ENCODE peak calls at places on chromosomes 12 and 14, in ten cellular contexts. One of them, this sample, is unnamed.

GRCh38 chr12:64220046-64220445 is 2.0 kb downstream of the KICS2 start:
- DNase-seq in fibroblast of mammary gland: no peak
- DNase-seq in mucosa of descending colon: no peak
- DNase-seq in omental fat pad: no peak
- DNase-seq in foreskin fibroblast: no peak
- DNase-seq in tibial artery: no peak
- DNase-seq in stomach: no peak
- DNase-seq in HFF-Myc: no peak
- DNase-seq in GM20000: no peak
- DNase-seq in heart right ventricle: no peak
- DNase-seq in this sample: no peak

GRCh38 chr14:101018561-101019290 is 115.2 kb upstream of the RTL1 start:
- DNase-seq in fibroblast of mammary gland: no peak
- DNase-seq in mucosa of descending colon: no peak
- DNase-seq in omental fat pad: peak
- DNase-seq in foreskin fibroblast: no peak
- DNase-seq in tibial artery: no peak
- DNase-seq in stomach: peak
- DNase-seq in HFF-Myc: no peak
- DNase-seq in GM20000: no peak
- DNase-seq in heart right ventricle: no peak
- DNase-seq in this sample: peak

GRCh38 chr14:66009104-66009503 is 477.1 kb upstream of the CCDC196 start:
- DNase-seq in fibroblast of mammary gland: peak
- DNase-seq in mucosa of descending colon: no peak
- DNase-seq in omental fat pad: no peak
- DNase-seq in foreskin fibroblast: peak
- DNase-seq in tibial artery: peak
- DNase-seq in stomach: no peak
- DNase-seq in HFF-Myc: peak
- DNase-seq in GM20000: no peak
- DNase-seq in heart right ventricle: no peak
- DNase-seq in this sample: no peak

GRCh38 chr12:29299613-29300012 is 81.4 kb downstream of the ERGIC2 start:
- DNase-seq in fibroblast of mammary gland: no peak
- DNase-seq in mucosa of descending colon: no peak
- DNase-seq in omental fat pad: no peak
- DNase-seq in foreskin fibroblast: no peak
- DNase-seq in tibial artery: no peak
- DNase-seq in stomach: no peak
- DNase-seq in HFF-Myc: no peak
- DNase-seq in GM20000: no peak
- DNase-seq in heart right ventricle: no peak
- DNase-seq in this sample: no peak

GRCh38 chr14:23567186-23568020 is at the start of gene AP1G2:
- DNase-seq in fibroblast of mammary gland: peak
- DNase-seq in mucosa of descending colon: peak
- DNase-seq in omental fat pad: peak
- DNase-seq in foreskin fibroblast: peak
- DNase-seq in tibial artery: peak
- DNase-seq in stomach: peak
- DNase-seq in HFF-Myc: no peak
- DNase-seq in GM20000: peak
- DNase-seq in heart right ventricle: peak
- DNase-seq in this sample: peak

GRCh38 chr14:65359503-65359902 is 53.0 kb upstream of the FUT8 start:
- DNase-seq in fibroblast of mammary gland: peak
- DNase-seq in mucosa of descending colon: no peak
- DNase-seq in omental fat pad: no peak
- DNase-seq in foreskin fibroblast: peak
- DNase-seq in tibial artery: no peak
- DNase-seq in stomach: no peak
- DNase-seq in HFF-Myc: no peak
- DNase-seq in GM20000: no peak
- DNase-seq in heart right ventricle: no peak
- DNase-seq in this sample: no peak

GRCh38 chr14:78683206-78683605 is 513.0 kb downstream of the NRXN3 start:
- DNase-seq in fibroblast of mammary gland: no peak
- DNase-seq in mucosa of descending colon: no peak
- DNase-seq in omental fat pad: no peak
- DNase-seq in foreskin fibroblast: no peak
- DNase-seq in tibial artery: no peak
- DNase-seq in stomach: no peak
- DNase-seq in HFF-Myc: no peak
- DNase-seq in GM20000: no peak
- DNase-seq in heart right ventricle: no peak
- DNase-seq in this sample: no peak

GRCh38 chr14:78154827-78155226 is 15.3 kb upstream of the NRXN3 start:
- DNase-seq in fibroblast of mammary gland: no peak
- DNase-seq in mucosa of descending colon: no peak
- DNase-seq in omental fat pad: no peak
- DNase-seq in foreskin fibroblast: no peak
- DNase-seq in tibial artery: no peak
- DNase-seq in stomach: no peak
- DNase-seq in HFF-Myc: no peak
- DNase-seq in GM20000: no peak
- DNase-seq in heart right ventricle: no peak
- DNase-seq in this sample: no peak

GRCh38 chr14:83007641-83008237 is 1474.1 kb upstream of the SEL1L start:
- DNase-seq in fibroblast of mammary gland: no peak
- DNase-seq in mucosa of descending colon: no peak
- DNase-seq in omental fat pad: no peak
- DNase-seq in foreskin fibroblast: peak
- DNase-seq in tibial artery: no peak
- DNase-seq in stomach: no peak
- DNase-seq in HFF-Myc: no peak
- DNase-seq in GM20000: no peak
- DNase-seq in heart right ventricle: no peak
- DNase-seq in this sample: no peak

GRCh38 chr14:104283197-104284106 is 145.1 kb downstream of the KIF26A start:
- DNase-seq in fibroblast of mammary gland: no peak
- DNase-seq in mucosa of descending colon: peak
- DNase-seq in omental fat pad: no peak
- DNase-seq in foreskin fibroblast: no peak
- DNase-seq in tibial artery: peak
- DNase-seq in stomach: no peak
- DNase-seq in HFF-Myc: no peak
- DNase-seq in GM20000: no peak
- DNase-seq in heart right ventricle: no peak
- DNase-seq in this sample: peak

GRCh38 chr12:12182926-12183325 is 83.9 kb downstream of the LRP6 start:
- DNase-seq in fibroblast of mammary gland: peak
- DNase-seq in mucosa of descending colon: no peak
- DNase-seq in omental fat pad: no peak
- DNase-seq in foreskin fibroblast: peak
- DNase-seq in tibial artery: no peak
- DNase-seq in stomach: no peak
- DNase-seq in HFF-Myc: no peak
- DNase-seq in GM20000: no peak
- DNase-seq in heart right ventricle: no peak
- DNase-seq in this sample: no peak

DNA sequence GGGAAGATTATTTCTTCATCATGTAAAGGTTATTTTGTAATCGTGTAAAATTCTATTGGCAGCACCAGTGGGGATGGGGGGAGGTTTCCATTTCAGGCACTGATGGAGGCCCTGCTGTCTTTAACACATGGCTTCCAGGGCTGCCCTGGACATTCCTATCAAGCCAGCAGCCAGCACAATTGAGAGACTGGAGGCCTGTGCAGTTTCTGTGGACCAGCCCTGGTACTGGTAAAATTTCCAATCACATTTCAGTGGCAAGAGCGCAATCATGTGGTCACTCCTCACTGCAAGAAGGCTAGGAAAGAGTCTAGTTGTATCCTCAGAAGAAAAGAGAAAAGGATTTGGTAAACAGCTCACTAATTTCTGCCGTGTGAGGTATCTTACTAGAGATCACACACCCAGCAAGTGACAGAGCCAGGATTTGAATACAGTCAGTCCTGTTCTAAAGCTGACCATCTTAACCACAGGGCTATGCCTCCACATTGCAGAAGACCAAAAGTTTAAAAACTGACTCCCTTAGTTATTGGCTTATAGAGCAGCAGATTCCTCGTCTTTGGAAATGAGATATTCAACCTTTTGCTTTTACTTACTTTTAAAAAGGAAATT is 179.4 kb upstream of the ARHGAP5 start:
- DNase-seq in fibroblast of mammary gland: peak
- DNase-seq in mucosa of descending colon: no peak
- DNase-seq in omental fat pad: no peak
- DNase-seq in foreskin fibroblast: peak
- DNase-seq in tibial artery: no peak
- DNase-seq in stomach: no peak
- DNase-seq in HFF-Myc: no peak
- DNase-seq in GM20000: no peak
- DNase-seq in heart right ventricle: no peak
- DNase-seq in this sample: no peak
- TF ChIP-seq CTCF in fibroblast of mammary gland: no peak
- TF ChIP-seq CTCF in mucosa of descending colon: no peak
- TF ChIP-seq CTCF in omental fat pad: no peak
- TF ChIP-seq CTCF in foreskin fibroblast: no peak
- TF ChIP-seq CTCF in tibial artery: no peak
- TF ChIP-seq CTCF in stomach: no peak
- TF ChIP-seq CTCF in HFF-Myc: no peak
- TF ChIP-seq CTCF in GM20000: no peak
- TF ChIP-seq CTCF in heart right ventricle: no peak
- TF ChIP-seq CTCF in this sample: no peak

GRCh38 chr14:90105756-90106155 is 44.0 kb downstream of the KCNK13 start:
- DNase-seq in fibroblast of mammary gland: no peak
- DNase-seq in mucosa of descending colon: no peak
- DNase-seq in omental fat pad: no peak
- DNase-seq in foreskin fibroblast: no peak
- DNase-seq in tibial artery: no peak
- DNase-seq in stomach: no peak
- DNase-seq in HFF-Myc: no peak
- DNase-seq in GM20000: no peak
- DNase-seq in heart right ventricle: peak
- DNase-seq in this sample: no peak

GRCh38 chr14:90114554-90114953 is 52.8 kb downstream of the KCNK13 start:
- DNase-seq in fibroblast of mammary gland: no peak
- DNase-seq in mucosa of descending colon: no peak
- DNase-seq in omental fat pad: no peak
- DNase-seq in foreskin fibroblast: no peak
- DNase-seq in tibial artery: no peak
- DNase-seq in stomach: no peak
- DNase-seq in HFF-Myc: no peak
- DNase-seq in GM20000: no peak
- DNase-seq in heart right ventricle: no peak
- DNase-seq in this sample: no peak

GRCh38 chr14:90107789-90108188 is 46.0 kb downstream of the KCNK13 start:
- DNase-seq in fibroblast of mammary gland: no peak
- DNase-seq in mucosa of descending colon: no peak
- DNase-seq in omental fat pad: no peak
- DNase-seq in foreskin fibroblast: no peak
- DNase-seq in tibial artery: no peak
- DNase-seq in stomach: no peak
- DNase-seq in HFF-Myc: no peak
- DNase-seq in GM20000: no peak
- DNase-seq in heart right ventricle: no peak
- DNase-seq in this sample: no peak

GRCh38 chr14:90111895-90112534 is 50.2 kb downstream of the KCNK13 start:
- DNase-seq in fibroblast of mammary gland: peak
- DNase-seq in mucosa of descending colon: no peak
- DNase-seq in omental fat pad: no peak
- DNase-seq in foreskin fibroblast: peak
- DNase-seq in tibial artery: no peak
- DNase-seq in stomach: no peak
- DNase-seq in HFF-Myc: no peak
- DNase-seq in GM20000: no peak
- DNase-seq in heart right ventricle: no peak
- DNase-seq in this sample: no peak

DNA sequence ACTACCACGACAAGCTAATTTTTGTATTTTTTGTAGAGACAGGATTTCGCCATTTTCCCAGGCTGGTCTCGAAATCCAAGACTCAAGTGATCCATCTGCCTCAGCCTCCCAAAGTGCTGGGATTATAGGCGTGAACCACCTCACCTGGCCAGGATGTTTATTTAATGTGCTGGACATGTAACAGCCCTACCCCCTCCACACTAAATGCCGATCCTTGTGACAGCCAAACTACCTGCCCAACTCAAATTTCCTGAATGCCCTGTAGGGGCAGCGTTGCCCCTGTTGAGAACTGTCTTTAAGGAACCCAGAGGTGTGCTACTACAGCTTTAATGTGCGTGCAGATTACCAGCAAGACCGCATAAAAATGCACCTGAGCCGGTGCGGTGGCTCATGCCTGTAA is 48.1 kb downstream of the KCNK13 start:
- DNase-seq in fibroblast of mammary gland: no peak
- DNase-seq in mucosa of descending colon: no peak
- DNase-seq in omental fat pad: no peak
- DNase-seq in foreskin fibroblast: no peak
- DNase-seq in tibial artery: no peak
- DNase-seq in stomach: no peak
- DNase-seq in HFF-Myc: no peak
- DNase-seq in GM20000: no peak
- DNase-seq in heart right ventricle: no peak
- DNase-seq in this sample: no peak
- TF ChIP-seq CTCF in fibroblast of mammary gland: peak
- TF ChIP-seq CTCF in mucosa of descending colon: no peak
- TF ChIP-seq CTCF in omental fat pad: no peak
- TF ChIP-seq CTCF in foreskin fibroblast: no peak
- TF ChIP-seq CTCF in tibial artery: no peak
- TF ChIP-seq CTCF in stomach: no peak
- TF ChIP-seq CTCF in HFF-Myc: peak
- TF ChIP-seq CTCF in GM20000: no peak
- TF ChIP-seq CTCF in heart right ventricle: no peak
- TF ChIP-seq CTCF in this sample: peak

DNA sequence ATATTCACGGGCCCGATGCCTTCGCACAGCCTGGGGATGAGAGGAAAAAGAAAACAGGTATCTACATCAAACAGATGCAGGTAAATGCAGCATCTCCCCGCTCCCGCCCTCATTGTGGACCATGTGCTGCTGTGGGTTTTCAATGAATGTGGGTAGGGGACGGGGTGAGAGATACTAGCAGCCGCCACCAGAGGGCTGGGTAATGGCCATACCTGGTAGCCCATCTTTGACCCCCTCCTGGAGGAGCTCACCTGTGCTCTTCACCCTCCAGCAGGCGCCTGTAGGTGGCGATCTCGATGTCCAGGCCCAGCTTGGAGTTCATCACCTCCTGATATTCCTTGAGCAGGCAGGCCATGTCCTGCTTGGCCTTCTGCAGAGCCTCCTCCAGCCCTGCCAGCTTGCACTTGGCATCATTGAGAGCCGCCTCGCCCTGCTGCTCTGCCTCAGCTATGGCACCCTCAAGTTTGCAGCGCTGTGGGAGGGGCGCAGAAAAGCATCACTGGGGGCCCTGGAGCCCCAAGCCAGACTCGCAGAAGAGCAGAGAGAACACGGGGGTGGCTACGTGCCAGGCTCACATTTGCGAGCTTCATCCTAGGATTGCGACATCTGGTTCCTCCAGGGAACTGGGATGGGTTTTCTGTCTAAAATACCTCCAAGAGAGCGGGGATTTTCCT is 10.2 kb downstream of the KRT82 start:
- DNase-seq in fibroblast of mammary gland: peak
- DNase-seq in mucosa of descending colon: peak
- DNase-seq in omental fat pad: no peak
- DNase-seq in foreskin fibroblast: peak
- DNase-seq in tibial artery: no peak
- DNase-seq in stomach: no peak
- DNase-seq in HFF-Myc: no peak
- DNase-seq in GM20000: no peak
- DNase-seq in heart right ventricle: no peak
- DNase-seq in this sample: no peak
- TF ChIP-seq CTCF in fibroblast of mammary gland: peak
- TF ChIP-seq CTCF in mucosa of descending colon: no peak
- TF ChIP-seq CTCF in omental fat pad: no peak
- TF ChIP-seq CTCF in foreskin fibroblast: no peak
- TF ChIP-seq CTCF in tibial artery: no peak
- TF ChIP-seq CTCF in stomach: no peak
- TF ChIP-seq CTCF in HFF-Myc: peak
- TF ChIP-seq CTCF in GM20000: no peak
- TF ChIP-seq CTCF in heart right ventricle: no peak
- TF ChIP-seq CTCF in this sample: peak

GRCh38 chr14:85702191-85702590 is 172.2 kb downstream of the FLRT2 start:
- DNase-seq in fibroblast of mammary gland: peak
- DNase-seq in mucosa of descending colon: no peak
- DNase-seq in omental fat pad: no peak
- DNase-seq in foreskin fibroblast: no peak
- DNase-seq in tibial artery: no peak
- DNase-seq in stomach: no peak
- DNase-seq in HFF-Myc: no peak
- DNase-seq in GM20000: no peak
- DNase-seq in heart right ventricle: no peak
- DNase-seq in this sample: no peak
- TF ChIP-seq CTCF in fibroblast of mammary gland: peak
- TF ChIP-seq CTCF in mucosa of descending colon: no peak
- TF ChIP-seq CTCF in omental fat pad: no peak
- TF ChIP-seq CTCF in foreskin fibroblast: no peak
- TF ChIP-seq CTCF in tibial artery: no peak
- TF ChIP-seq CTCF in stomach: no peak
- TF ChIP-seq CTCF in HFF-Myc: no peak
- TF ChIP-seq CTCF in GM20000: no peak
- TF ChIP-seq CTCF in heart right ventricle: no peak
- TF ChIP-seq CTCF in this sample: no peak

This sample was measured in mesothelial cell of epicardium.